ENCODE peak calls at places on chromosomes 12 and 14, in nine cellular contexts. One of them, this sample, is unnamed.

GRCh38 chr14:23482814-23483128 is 13.3 kb downstream of the NGDN start:
- DNase-seq in HCEC 1CT: no peak
- DNase-seq in stomach: no peak
- DNase-seq in activated CD4-positive, alpha-beta memory T cell treated with anti-CD3 and anti-CD28 coated beads, Interleukin-2, amount 10 ng/mL, durations not matched to agents 7 days and 5 days: no peak
- DNase-seq in mesothelial cell of epicardium: no peak
- DNase-seq in dorsolateral prefrontal cortex: no peak
- DNase-seq in activated CD4-positive, alpha-beta T cell treated with anti-CD3 and anti-CD28 coated beads, Interleukin-2, amount 50 U/mL, for 48 hours: no peak
- DNase-seq in non-pigmented ciliary epithelial cell: no peak
- DNase-seq in MM.1S: no peak
- DNase-seq in this sample: no peak

GRCh38 chr14:61385002-61385685 is 63.8 kb downstream of the PRKCH start:
- DNase-seq in HCEC 1CT: no peak
- DNase-seq in stomach: no peak
- DNase-seq in activated CD4-positive, alpha-beta memory T cell treated with anti-CD3 and anti-CD28 coated beads, Interleukin-2, amount 10 ng/mL, durations not matched to agents 7 days and 5 days: peak
- DNase-seq in mesothelial cell of epicardium: no peak
- DNase-seq in dorsolateral prefrontal cortex: no peak
- DNase-seq in activated CD4-positive, alpha-beta T cell treated with anti-CD3 and anti-CD28 coated beads, Interleukin-2, amount 50 U/mL, for 48 hours: peak
- DNase-seq in non-pigmented ciliary epithelial cell: no peak
- DNase-seq in MM.1S: no peak
- DNase-seq in this sample: no peak

GRCh38 chr12:114444422-114445279 is 38.7 kb upstream of the TBX5 start:
- DNase-seq in HCEC 1CT: no peak
- DNase-seq in stomach: no peak
- DNase-seq in activated CD4-positive, alpha-beta memory T cell treated with anti-CD3 and anti-CD28 coated beads, Interleukin-2, amount 10 ng/mL, durations not matched to agents 7 days and 5 days: no peak
- DNase-seq in mesothelial cell of epicardium: no peak
- DNase-seq in dorsolateral prefrontal cortex: no peak
- DNase-seq in activated CD4-positive, alpha-beta T cell treated with anti-CD3 and anti-CD28 coated beads, Interleukin-2, amount 50 U/mL, for 48 hours: no peak
- DNase-seq in non-pigmented ciliary epithelial cell: no peak
- DNase-seq in MM.1S: no peak
- DNase-seq in this sample: no peak

GRCh38 chr12:107967170-107967569 is 161.9 kb upstream of the WSCD2 start:
- DNase-seq in HCEC 1CT: no peak
- DNase-seq in stomach: no peak
- DNase-seq in activated CD4-positive, alpha-beta memory T cell treated with anti-CD3 and anti-CD28 coated beads, Interleukin-2, amount 10 ng/mL, durations not matched to agents 7 days and 5 days: no peak
- DNase-seq in mesothelial cell of epicardium: no peak
- DNase-seq in dorsolateral prefrontal cortex: no peak
- DNase-seq in activated CD4-positive, alpha-beta T cell treated with anti-CD3 and anti-CD28 coated beads, Interleukin-2, amount 50 U/mL, for 48 hours: no peak
- DNase-seq in non-pigmented ciliary epithelial cell: no peak
- DNase-seq in MM.1S: no peak
- DNase-seq in this sample: no peak

GRCh38 chr14:101821528-101821927 is 60.0 kb downstream of the PPP2R5C start:
- DNase-seq in HCEC 1CT: no peak
- DNase-seq in stomach: no peak
- DNase-seq in activated CD4-positive, alpha-beta memory T cell treated with anti-CD3 and anti-CD28 coated beads, Interleukin-2, amount 10 ng/mL, durations not matched to agents 7 days and 5 days: peak
- DNase-seq in mesothelial cell of epicardium: no peak
- DNase-seq in dorsolateral prefrontal cortex: no peak
- DNase-seq in activated CD4-positive, alpha-beta T cell treated with anti-CD3 and anti-CD28 coated beads, Interleukin-2, amount 50 U/mL, for 48 hours: no peak
- DNase-seq in non-pigmented ciliary epithelial cell: no peak
- DNase-seq in MM.1S: no peak
- DNase-seq in this sample: no peak

GRCh38 chr12:27434673-27435565 is 11.6 kb upstream of the SMCO2 start:
- DNase-seq in HCEC 1CT: peak
- DNase-seq in stomach: no peak
- DNase-seq in activated CD4-positive, alpha-beta memory T cell treated with anti-CD3 and anti-CD28 coated beads, Interleukin-2, amount 10 ng/mL, durations not matched to agents 7 days and 5 days: peak
- DNase-seq in mesothelial cell of epicardium: no peak
- DNase-seq in dorsolateral prefrontal cortex: no peak
- DNase-seq in activated CD4-positive, alpha-beta T cell treated with anti-CD3 and anti-CD28 coated beads, Interleukin-2, amount 50 U/mL, for 48 hours: peak
- DNase-seq in non-pigmented ciliary epithelial cell: no peak
- DNase-seq in MM.1S: no peak
- DNase-seq in this sample: peak

GRCh38 chr14:80325112-80325511 is 113.8 kb upstream of the DIO2 start:
- DNase-seq in HCEC 1CT: no peak
- DNase-seq in stomach: no peak
- DNase-seq in activated CD4-positive, alpha-beta memory T cell treated with anti-CD3 and anti-CD28 coated beads, Interleukin-2, amount 10 ng/mL, durations not matched to agents 7 days and 5 days: no peak
- DNase-seq in mesothelial cell of epicardium: no peak
- DNase-seq in dorsolateral prefrontal cortex: no peak
- DNase-seq in activated CD4-positive, alpha-beta T cell treated with anti-CD3 and anti-CD28 coated beads, Interleukin-2, amount 50 U/mL, for 48 hours: no peak
- DNase-seq in non-pigmented ciliary epithelial cell: no peak
- DNase-seq in MM.1S: no peak
- DNase-seq in this sample: no peak

GRCh38 chr12:118841588-118841987 is 139.8 kb upstream of the SRRM4 start:
- DNase-seq in HCEC 1CT: no peak
- DNase-seq in stomach: no peak
- DNase-seq in activated CD4-positive, alpha-beta memory T cell treated with anti-CD3 and anti-CD28 coated beads, Interleukin-2, amount 10 ng/mL, durations not matched to agents 7 days and 5 days: no peak
- DNase-seq in mesothelial cell of epicardium: no peak
- DNase-seq in dorsolateral prefrontal cortex: no peak
- DNase-seq in activated CD4-positive, alpha-beta T cell treated with anti-CD3 and anti-CD28 coated beads, Interleukin-2, amount 50 U/mL, for 48 hours: no peak
- DNase-seq in non-pigmented ciliary epithelial cell: no peak
- DNase-seq in MM.1S: no peak
- DNase-seq in this sample: no peak

GRCh38 chr12:80636832-80637231 is 70.6 kb upstream of the MYF6 start:
- DNase-seq in HCEC 1CT: peak
- DNase-seq in stomach: no peak
- DNase-seq in activated CD4-positive, alpha-beta memory T cell treated with anti-CD3 and anti-CD28 coated beads, Interleukin-2, amount 10 ng/mL, durations not matched to agents 7 days and 5 days: no peak
- DNase-seq in mesothelial cell of epicardium: no peak
- DNase-seq in dorsolateral prefrontal cortex: no peak
- DNase-seq in activated CD4-positive, alpha-beta T cell treated with anti-CD3 and anti-CD28 coated beads, Interleukin-2, amount 50 U/mL, for 48 hours: no peak
- DNase-seq in non-pigmented ciliary epithelial cell: no peak
- DNase-seq in MM.1S: no peak
- DNase-seq in this sample: no peak

GRCh38 chr12:94304566-94305061 is 155.1 kb downstream of the CEP83 start:
- DNase-seq in HCEC 1CT: no peak
- DNase-seq in stomach: no peak
- DNase-seq in activated CD4-positive, alpha-beta memory T cell treated with anti-CD3 and anti-CD28 coated beads, Interleukin-2, amount 10 ng/mL, durations not matched to agents 7 days and 5 days: no peak
- DNase-seq in mesothelial cell of epicardium: no peak
- DNase-seq in dorsolateral prefrontal cortex: no peak
- DNase-seq in activated CD4-positive, alpha-beta T cell treated with anti-CD3 and anti-CD28 coated beads, Interleukin-2, amount 50 U/mL, for 48 hours: no peak
- DNase-seq in non-pigmented ciliary epithelial cell: peak
- DNase-seq in MM.1S: no peak
- DNase-seq in this sample: no peak

GRCh38 chr12:54195736-54196347 is 7.1 kb upstream of the SMUG1 start:
- DNase-seq in HCEC 1CT: peak
- DNase-seq in stomach: no peak
- DNase-seq in activated CD4-positive, alpha-beta memory T cell treated with anti-CD3 and anti-CD28 coated beads, Interleukin-2, amount 10 ng/mL, durations not matched to agents 7 days and 5 days: no peak
- DNase-seq in mesothelial cell of epicardium: peak
- DNase-seq in dorsolateral prefrontal cortex: no peak
- DNase-seq in activated CD4-positive, alpha-beta T cell treated with anti-CD3 and anti-CD28 coated beads, Interleukin-2, amount 50 U/mL, for 48 hours: no peak
- DNase-seq in non-pigmented ciliary epithelial cell: peak
- DNase-seq in MM.1S: no peak
- DNase-seq in this sample: no peak

GRCh38 chr12:11758087-11758837 is 108.8 kb downstream of the ETV6 start:
- DNase-seq in HCEC 1CT: no peak
- DNase-seq in stomach: no peak
- DNase-seq in activated CD4-positive, alpha-beta memory T cell treated with anti-CD3 and anti-CD28 coated beads, Interleukin-2, amount 10 ng/mL, durations not matched to agents 7 days and 5 days: no peak
- DNase-seq in mesothelial cell of epicardium: no peak
- DNase-seq in dorsolateral prefrontal cortex: no peak
- DNase-seq in activated CD4-positive, alpha-beta T cell treated with anti-CD3 and anti-CD28 coated beads, Interleukin-2, amount 50 U/mL, for 48 hours: no peak
- DNase-seq in non-pigmented ciliary epithelial cell: no peak
- DNase-seq in MM.1S: no peak
- DNase-seq in this sample: no peak

This sample was measured in C1 segment of cervical spinal cord.